ENCODE peak calls at places on chromosomes 5 and 9, in ten cellular contexts. One of them, this sample, is unnamed.

GRCh38 chr5:124747770-124748686 is 1.6 kb upstream of the ZNF608 start:
- DNase-seq in endodermal cell: no peak
- DNase-seq in cardiac fibroblast: no peak
- DNase-seq in HCT116: no peak
- DNase-seq in osteoblast: no peak
- DNase-seq in fibroblast of lung: peak
- DNase-seq in mammary epithelial cell: peak
- DNase-seq in psoas muscle: no peak
- DNase-seq in CD4-positive, CD25-positive, alpha-beta regulatory T cell: no peak
- DNase-seq in BE2C: peak
- DNase-seq in this sample: no peak

GRCh38 chr9:132161743-132162187 is at the start of gene NTNG2:
- DNase-seq in CD4-positive, CD25-positive, alpha-beta regulatory T cell: no peak
- DNase-seq in osteoblast: peak
- DNase-seq in endodermal cell: no peak
- DNase-seq in mammary epithelial cell: no peak
- DNase-seq in psoas muscle: no peak
- DNase-seq in HCT116: no peak
- DNase-seq in cardiac fibroblast: no peak
- DNase-seq in BE2C: no peak
- DNase-seq in fibroblast of lung: no peak
- DNase-seq in this sample: no peak

GRCh38 chr5:59218424-59219045 is 635.7 kb downstream of the RAB3C start:
- DNase-seq in fibroblast of lung: peak
- DNase-seq in mammary epithelial cell: no peak
- DNase-seq in HCT116: no peak
- DNase-seq in cardiac fibroblast: peak
- DNase-seq in BE2C: no peak
- DNase-seq in psoas muscle: no peak
- DNase-seq in endodermal cell: no peak
- DNase-seq in CD4-positive, CD25-positive, alpha-beta regulatory T cell: no peak
- DNase-seq in osteoblast: no peak
- DNase-seq in this sample: no peak

GRCh38 chr9:16915126-16915831 is 44.8 kb upstream of the BNC2 start:
- DNase-seq in CD4-positive, CD25-positive, alpha-beta regulatory T cell: no peak
- DNase-seq in cardiac fibroblast: peak
- DNase-seq in psoas muscle: peak
- DNase-seq in HCT116: no peak
- DNase-seq in fibroblast of lung: no peak
- DNase-seq in BE2C: no peak
- DNase-seq in osteoblast: peak
- DNase-seq in endodermal cell: no peak
- DNase-seq in mammary epithelial cell: no peak
- DNase-seq in this sample: no peak

GRCh38 chr5:132753135-132753987 is 6.1 kb downstream of the CCNI2 start:
- DNase-seq in mammary epithelial cell: peak
- DNase-seq in endodermal cell: peak
- DNase-seq in fibroblast of lung: no peak
- DNase-seq in BE2C: no peak
- DNase-seq in cardiac fibroblast: no peak
- DNase-seq in psoas muscle: no peak
- DNase-seq in osteoblast: peak
- DNase-seq in CD4-positive, CD25-positive, alpha-beta regulatory T cell: no peak
- DNase-seq in HCT116: no peak
- DNase-seq in this sample: peak

GRCh38 chr5:114237766-114238165 is 124.1 kb upstream of the KCNN2 start:
- DNase-seq in CD4-positive, CD25-positive, alpha-beta regulatory T cell: no peak
- DNase-seq in endodermal cell: no peak
- DNase-seq in psoas muscle: no peak
- DNase-seq in mammary epithelial cell: peak
- DNase-seq in cardiac fibroblast: peak
- DNase-seq in osteoblast: no peak
- DNase-seq in BE2C: no peak
- DNase-seq in HCT116: peak
- DNase-seq in fibroblast of lung: peak
- DNase-seq in this sample: no peak

GRCh38 chr5:124887223-124887622 is 140.8 kb upstream of the ZNF608 start:
- DNase-seq in BE2C: no peak
- DNase-seq in cardiac fibroblast: no peak
- DNase-seq in CD4-positive, CD25-positive, alpha-beta regulatory T cell: no peak
- DNase-seq in HCT116: no peak
- DNase-seq in mammary epithelial cell: no peak
- DNase-seq in psoas muscle: no peak
- DNase-seq in endodermal cell: no peak
- DNase-seq in osteoblast: peak
- DNase-seq in fibroblast of lung: no peak
- DNase-seq in this sample: no peak

GRCh38 chr5:172940242-172941066 is 18.8 kb upstream of the RPL26L1 start:
- DNase-seq in cardiac fibroblast: no peak
- DNase-seq in osteoblast: peak
- DNase-seq in mammary epithelial cell: no peak
- DNase-seq in HCT116: no peak
- DNase-seq in BE2C: no peak
- DNase-seq in endodermal cell: no peak
- DNase-seq in fibroblast of lung: no peak
- DNase-seq in psoas muscle: no peak
- DNase-seq in CD4-positive, CD25-positive, alpha-beta regulatory T cell: no peak
- DNase-seq in this sample: no peak

GRCh38 chr5:131068893-131069643 is 96.0 kb downstream of the HINT1 start:
- DNase-seq in fibroblast of lung: no peak
- DNase-seq in cardiac fibroblast: no peak
- DNase-seq in HCT116: no peak
- DNase-seq in endodermal cell: no peak
- DNase-seq in psoas muscle: no peak
- DNase-seq in mammary epithelial cell: no peak
- DNase-seq in CD4-positive, CD25-positive, alpha-beta regulatory T cell: peak
- DNase-seq in BE2C: no peak
- DNase-seq in osteoblast: peak
- DNase-seq in this sample: no peak

GRCh38 chr5:173802670-173803165 is 85.4 kb upstream of the CPEB4 start:
- DNase-seq in cardiac fibroblast: peak
- DNase-seq in psoas muscle: peak
- DNase-seq in mammary epithelial cell: peak
- DNase-seq in endodermal cell: no peak
- DNase-seq in osteoblast: no peak
- DNase-seq in CD4-positive, CD25-positive, alpha-beta regulatory T cell: no peak
- DNase-seq in HCT116: no peak
- DNase-seq in fibroblast of lung: peak
- DNase-seq in BE2C: no peak
- DNase-seq in this sample: no peak

GRCh38 chr5:76204713-76205112 is 121.5 kb downstream of the SV2C start:
- DNase-seq in fibroblast of lung: no peak
- DNase-seq in CD4-positive, CD25-positive, alpha-beta regulatory T cell: no peak
- DNase-seq in BE2C: no peak
- DNase-seq in cardiac fibroblast: no peak
- DNase-seq in psoas muscle: no peak
- DNase-seq in osteoblast: no peak
- DNase-seq in mammary epithelial cell: peak
- DNase-seq in endodermal cell: peak
- DNase-seq in HCT116: no peak
- DNase-seq in this sample: peak

GRCh38 chr5:140342896-140343295 is 3.5 kb downstream of the HBEGF start:
- DNase-seq in HCT116: no peak
- DNase-seq in cardiac fibroblast: no peak
- DNase-seq in osteoblast: peak
- DNase-seq in endodermal cell: no peak
- DNase-seq in BE2C: no peak
- DNase-seq in psoas muscle: no peak
- DNase-seq in fibroblast of lung: no peak
- DNase-seq in CD4-positive, CD25-positive, alpha-beta regulatory T cell: no peak
- DNase-seq in mammary epithelial cell: no peak
- DNase-seq in this sample: no peak
- H3K4me3 ChIP-seq in HCT116: no peak
- H3K4me3 ChIP-seq in cardiac fibroblast: no peak
- H3K4me3 ChIP-seq in osteoblast: no peak
- H3K4me3 ChIP-seq in endodermal cell: no peak
- H3K4me3 ChIP-seq in BE2C: no peak
- H3K4me3 ChIP-seq in psoas muscle: peak
- H3K4me3 ChIP-seq in fibroblast of lung: no peak
- H3K4me3 ChIP-seq in CD4-positive, CD25-positive, alpha-beta regulatory T cell: no peak
- H3K4me3 ChIP-seq in mammary epithelial cell: no peak
- H3K4me3 ChIP-seq in this sample: no peak

DNA sequence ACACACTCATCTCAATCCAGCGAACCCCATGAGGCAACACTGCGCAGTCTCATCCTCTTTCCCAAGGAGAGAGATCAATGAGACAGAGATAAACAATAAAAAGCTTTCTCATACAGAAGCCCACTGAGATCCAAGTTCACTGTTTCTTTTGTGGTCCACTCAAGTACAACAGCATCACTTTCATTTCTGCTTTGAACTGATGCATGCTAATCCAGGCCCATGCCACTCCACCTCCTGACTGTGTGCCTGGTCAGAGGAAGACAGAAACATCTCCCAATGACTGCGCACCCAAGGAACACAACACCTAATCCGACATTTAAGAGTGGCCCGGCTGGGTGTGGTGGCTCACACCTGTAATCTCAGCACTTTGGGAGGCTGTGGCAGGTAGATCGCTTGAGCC is 104.0 kb downstream of the SERINC5 start:
- DNase-seq in osteoblast: no peak
- DNase-seq in fibroblast of lung: no peak
- DNase-seq in HCT116: no peak
- DNase-seq in psoas muscle: no peak
- DNase-seq in CD4-positive, CD25-positive, alpha-beta regulatory T cell: no peak
- DNase-seq in BE2C: no peak
- DNase-seq in mammary epithelial cell: no peak
- DNase-seq in cardiac fibroblast: no peak
- DNase-seq in endodermal cell: no peak
- DNase-seq in this sample: no peak
- H3K4me3 ChIP-seq in osteoblast: no peak
- H3K4me3 ChIP-seq in fibroblast of lung: no peak
- H3K4me3 ChIP-seq in HCT116: no peak
- H3K4me3 ChIP-seq in psoas muscle: no peak
- H3K4me3 ChIP-seq in CD4-positive, CD25-positive, alpha-beta regulatory T cell: no peak
- H3K4me3 ChIP-seq in BE2C: no peak
- H3K4me3 ChIP-seq in mammary epithelial cell: no peak
- H3K4me3 ChIP-seq in cardiac fibroblast: no peak
- H3K4me3 ChIP-seq in endodermal cell: no peak
- H3K4me3 ChIP-seq in this sample: no peak

GRCh38 chr5:177350776-177351391 is 584 bp downstream of the LMAN2 start:
- DNase-seq in HCT116: no peak
- DNase-seq in CD4-positive, CD25-positive, alpha-beta regulatory T cell: no peak
- DNase-seq in endodermal cell: no peak
- DNase-seq in fibroblast of lung: no peak
- DNase-seq in psoas muscle: peak
- DNase-seq in osteoblast: peak
- DNase-seq in cardiac fibroblast: no peak
- DNase-seq in BE2C: no peak
- DNase-seq in mammary epithelial cell: no peak
- DNase-seq in this sample: no peak
- H3K4me3 ChIP-seq in HCT116: peak
- H3K4me3 ChIP-seq in CD4-positive, CD25-positive, alpha-beta regulatory T cell: peak
- H3K4me3 ChIP-seq in endodermal cell: peak
- H3K4me3 ChIP-seq in fibroblast of lung: peak
- H3K4me3 ChIP-seq in psoas muscle: peak
- H3K4me3 ChIP-seq in osteoblast: peak
- H3K4me3 ChIP-seq in cardiac fibroblast: peak
- H3K4me3 ChIP-seq in BE2C: peak
- H3K4me3 ChIP-seq in mammary epithelial cell: peak
- H3K4me3 ChIP-seq in this sample: peak

DNA sequence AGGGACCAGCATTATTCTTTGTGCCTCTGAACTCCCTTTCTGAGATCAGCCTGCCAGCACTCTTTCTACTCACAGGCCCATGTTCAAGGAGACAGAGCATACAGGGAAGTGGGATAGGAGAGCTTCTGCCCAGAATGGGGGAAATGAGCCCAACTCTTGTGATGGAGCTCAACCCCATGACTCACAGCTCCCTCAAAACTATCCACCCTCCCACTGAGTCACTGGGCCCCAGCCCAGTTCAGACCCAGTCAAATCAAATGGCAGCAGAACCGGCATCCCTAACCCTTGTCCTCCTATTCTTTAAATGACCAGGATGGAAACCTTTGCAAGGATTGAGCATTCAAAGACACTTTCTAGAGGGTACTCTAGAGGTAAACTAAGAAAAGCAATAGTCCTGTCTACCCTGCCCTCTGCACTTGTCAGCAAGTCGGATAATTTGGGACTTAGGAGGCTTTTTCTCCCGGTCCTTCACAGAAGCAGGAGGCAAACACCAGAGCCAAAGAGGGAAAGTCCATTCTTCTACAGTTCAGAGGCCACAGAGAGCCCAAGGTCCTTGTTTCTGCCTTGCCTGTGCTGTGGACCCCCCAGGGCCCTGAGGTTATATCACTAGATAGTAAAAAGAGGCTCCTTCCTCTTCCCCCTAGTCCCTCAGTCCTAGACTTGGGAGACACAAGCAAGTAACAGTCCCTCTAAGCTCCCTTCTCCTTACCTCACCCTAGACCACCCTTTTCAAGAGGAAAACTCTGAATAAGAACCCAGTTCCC is 3.2 kb downstream of the ATOSB start:
- DNase-seq in BE2C: no peak
- DNase-seq in endodermal cell: no peak
- DNase-seq in fibroblast of lung: peak
- DNase-seq in psoas muscle: peak
- DNase-seq in cardiac fibroblast: peak
- DNase-seq in mammary epithelial cell: peak
- DNase-seq in CD4-positive, CD25-positive, alpha-beta regulatory T cell: no peak
- DNase-seq in osteoblast: peak
- DNase-seq in HCT116: no peak
- DNase-seq in this sample: no peak
- H3K4me3 ChIP-seq in BE2C: no peak
- H3K4me3 ChIP-seq in endodermal cell: peak
- H3K4me3 ChIP-seq in fibroblast of lung: peak
- H3K4me3 ChIP-seq in psoas muscle: no peak
- H3K4me3 ChIP-seq in cardiac fibroblast: no peak
- H3K4me3 ChIP-seq in mammary epithelial cell: no peak
- H3K4me3 ChIP-seq in CD4-positive, CD25-positive, alpha-beta regulatory T cell: peak
- H3K4me3 ChIP-seq in osteoblast: peak
- H3K4me3 ChIP-seq in HCT116: peak
- H3K4me3 ChIP-seq in this sample: no peak